ENCODE peak calls at places on chromosomes 16 and 17, in six cellular contexts. F is PC-3, M is IMR-90, S is neural progenitor cell, I is GM23248, U is OCI-LY7. O is an unnamed sample.

GRCh38 chr17:47603830-47604229 is 45.9 kb upstream of the KPNB1 start:
- DNase-seq in M (no peak), S (no peak), I (no peak), F (no peak), U (no peak), O (no peak)

GRCh38 chr17:40541060-40541872 is 24.0 kb downstream of the CCR7 start:
- DNase-seq in F (no peak), M (no peak), U (peak), S (no peak), I (no peak), O (no peak)

GRCh38 chr17:81153340-81153803 is 11.9 kb upstream of the PVALEF start:
- DNase-seq in M (peak), U (no peak), S (no peak), F (no peak), I (peak), O (peak)

GRCh38 chr17:4558311-4558972 is 1.9 kb downstream of the GGT6 start:
- DNase-seq in S (no peak), F (no peak), U (no peak), I (no peak), M (no peak), O (no peak)

GRCh38 chr17:35726609-35727460 is 4.6 kb upstream of the RASL10B start:
- DNase-seq in U (peak), I (peak), F (peak), M (peak), S (no peak), O (peak)

GRCh38 chr17:77314601-77315000 is 173.8 kb downstream of the SEC14L1 start:
- DNase-seq in S (no peak), F (no peak), U (no peak), I (no peak), M (no peak), O (no peak)

GRCh38 chr17:3890082-3890892 is 2.6 kb downstream of the CAMKK1 start:
- DNase-seq in F (peak), I (peak), U (no peak), S (no peak), M (peak), O (peak)

GRCh38 chr16:68490829-68491575 is 42.7 kb upstream of the SMPD3 start:
- DNase-seq in I (peak), F (peak), M (peak), S (no peak), U (peak), O (peak)

GRCh38 chr17:50950002-50950877 is 84.1 kb upstream of the TOB1 start:
- DNase-seq in U (peak), M (peak), F (peak), I (peak), S (peak), O (peak)
- H3K4me2 ChIP-seq in U (peak), M (peak), F (peak), I (peak), S (no peak), O (peak)

GRCh38 chr17:5561736-5562135 is 22.6 kb downstream of the NLRP1 start:
- DNase-seq in M (no peak), F (no peak), S (peak), I (no peak), U (no peak), O (no peak)
- H3K4me2 ChIP-seq in M (no peak), F (no peak), S (no peak), I (no peak), U (no peak), O (no peak)

GRCh38 chr16:89377446-89377838 is 112.9 kb downstream of the ANKRD11 start:
- DNase-seq in S (no peak), U (no peak), M (no peak), F (no peak), I (no peak), O (no peak)

GRCh38 chr16:89376812-89377445 is 113.4 kb downstream of the ANKRD11 start:
- DNase-seq in I (no peak), S (no peak), M (no peak), U (no peak), F (no peak), O (no peak)

GRCh38 chr16:89381788-89382187 is 108.6 kb downstream of the ANKRD11 start:
- DNase-seq in S (no peak), U (no peak), F (no peak), M (no peak), I (no peak), O (no peak)

GRCh38 chr16:89380681-89381080 is 109.7 kb downstream of the ANKRD11 start:
- DNase-seq in I (no peak), S (no peak), F (no peak), U (no peak), M (no peak), O (no peak)

DNA sequence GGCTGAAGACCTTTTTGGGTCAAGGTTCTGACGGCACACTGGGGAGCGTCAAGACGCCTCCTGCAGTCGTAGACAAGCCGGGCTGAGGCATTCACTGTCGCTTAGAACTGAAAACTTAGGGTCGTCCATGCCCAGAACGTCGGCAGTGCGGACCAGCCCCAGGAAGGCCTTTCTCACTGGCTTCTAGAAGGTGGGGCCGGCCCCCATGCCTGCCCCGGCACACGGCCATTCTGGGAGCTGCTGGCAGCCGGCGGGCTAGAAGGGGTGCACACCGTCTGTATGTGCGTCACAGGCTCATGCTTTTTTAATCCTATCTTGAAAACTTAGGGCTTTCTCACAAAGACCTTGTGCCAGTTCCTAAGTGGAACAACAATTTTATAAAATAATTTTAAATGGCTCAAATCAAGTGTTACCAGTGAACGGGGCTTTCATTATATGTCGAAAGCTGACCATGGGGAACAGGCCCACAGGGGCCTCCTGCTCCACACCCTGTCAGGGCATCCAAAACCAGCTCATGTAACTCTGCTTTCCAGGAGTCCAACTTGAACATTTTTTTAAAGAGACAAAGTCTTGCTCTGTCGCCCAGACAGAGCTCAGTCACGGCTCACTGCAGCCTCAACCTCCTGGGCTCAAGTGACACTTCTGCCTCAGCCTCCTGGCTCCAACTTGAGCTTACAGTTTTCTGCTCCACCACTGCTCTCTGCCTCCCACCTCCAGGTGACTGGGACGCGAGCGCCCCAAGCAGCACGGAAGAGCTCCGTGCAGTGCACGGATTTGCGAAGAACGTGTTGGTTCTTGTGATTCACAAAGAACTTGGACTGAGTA is 111.2 kb downstream of the ANKRD11 start:
- DNase-seq in I (peak), S (no peak), M (no peak), F (no peak), U (peak), O (no peak)
- H3K4me2 ChIP-seq in I (peak), S (no peak), M (no peak), F (no peak), U (peak), O (peak)

GRCh38 chr17:61017317-61018001 is 339.8 kb downstream of the BCAS3 start:
- DNase-seq in F (no peak), M (no peak), U (no peak), S (no peak), I (no peak), O (no peak)
- H3K4me2 ChIP-seq in F (no peak), M (no peak), U (no peak), S (no peak), I (no peak), O (peak)

DNA sequence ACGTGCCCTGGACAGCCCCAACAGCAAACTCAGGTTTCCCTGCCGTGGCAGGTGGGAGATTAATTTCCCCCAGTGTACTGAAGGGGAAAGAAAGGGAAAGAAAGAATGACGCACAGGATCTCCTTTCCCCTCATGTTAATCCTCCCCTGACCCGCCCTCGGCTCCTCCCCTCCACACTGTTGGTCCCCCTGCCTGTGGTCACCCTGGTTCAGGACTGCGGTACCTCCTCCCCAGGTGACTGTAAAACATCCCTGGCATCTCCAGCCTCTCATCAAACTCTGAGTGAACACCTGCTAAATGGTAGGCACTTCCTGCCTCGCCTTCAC is 98.2 kb downstream of the ZNF423 start:
- DNase-seq in U (no peak), S (peak), F (no peak), I (no peak), M (no peak), O (no peak)
- H3K4me2 ChIP-seq in U (no peak), S (peak), F (no peak), I (no peak), M (no peak), O (no peak)